ENCODE peak calls at places on chromosome 18, in seven cellular contexts. Y is cardiac muscle cell; O is effector memory CD4-positive, alpha-beta T cell; P is upper lobe of right lung; G is astrocyte of the cerebellum; K is AG04450; C is heart left ventricle. B is an unnamed sample.

GRCh38 chr18:6355789-6356589 is 58.7 kb downstream of the L3MBTL4 start:
- DNase-seq in Y (no peak), O (no peak), P (no peak), G (no peak), K (no peak), C (no peak), B (no peak)

GRCh38 chr18:74127483-74127750 is 20.2 kb downstream of the FBXO15 start:
- DNase-seq in Y (no peak), O (no peak), P (no peak), G (no peak), K (no peak), C (no peak), B (no peak)

GRCh38 chr18:49866680-49867079 is 53.3 kb upstream of the ACAA2 start:
- DNase-seq in Y (no peak), O (no peak), P (peak), G (no peak), K (no peak), C (no peak), B (no peak)

GRCh38 chr18:49174478-49174877 is 223.7 kb upstream of the SMAD7 start:
- DNase-seq in Y (peak), O (no peak), P (no peak), G (peak), K (peak), C (no peak), B (no peak)

GRCh38 chr18:8745355-8746014 is 40.1 kb downstream of the MTCL1 start:
- DNase-seq in Y (no peak), O (no peak), P (no peak), G (no peak), K (peak), C (no peak), B (no peak)

GRCh38 chr18:49697757-49698595 is 115.4 kb downstream of the ACAA2 start:
- DNase-seq in Y (peak), O (no peak), P (no peak), G (no peak), K (no peak), C (peak), B (no peak)

GRCh38 chr18:68660355-68661183 is 54.3 kb downstream of the TMX3 start:
- DNase-seq in Y (peak), O (no peak), P (no peak), G (peak), K (no peak), C (no peak), B (no peak)

GRCh38 chr18:35510071-35511010 is 12.6 kb upstream of the INO80C start:
- DNase-seq in Y (no peak), O (no peak), P (no peak), G (no peak), K (no peak), C (no peak), B (no peak)

GRCh38 chr18:49898421-49898820 is 85.1 kb upstream of the ACAA2 start:
- DNase-seq in Y (peak), O (peak), P (no peak), G (peak), K (peak), C (peak), B (no peak)

GRCh38 chr18:59672125-59672769 is 25.0 kb downstream of the CCBE1 start:
- DNase-seq in Y (no peak), O (no peak), P (no peak), G (no peak), K (no peak), C (no peak), B (no peak)

GRCh38 chr18:9684901-9685738 is 23.0 kb upstream of the RAB31 start:
- DNase-seq in Y (peak), O (no peak), P (peak), G (no peak), K (no peak), C (peak), B (peak)

GRCh38 chr18:45245036-45245638 is 370.1 kb upstream of the SLC14A2 start:
- DNase-seq in Y (no peak), O (no peak), P (no peak), G (no peak), K (no peak), C (no peak), B (no peak)

GRCh38 chr18:46184296-46185080 is 80.3 kb downstream of the HAUS1 start:
- DNase-seq in Y (no peak), O (no peak), P (no peak), G (no peak), K (no peak), C (no peak), B (no peak)

GRCh38 chr18:7814754-7815315 is 247.7 kb downstream of the PTPRM start:
- DNase-seq in Y (peak), O (no peak), P (no peak), G (no peak), K (no peak), C (no peak), B (no peak)

GRCh38 chr18:8176554-8176953 is 432.7 kb upstream of the RAB12 start:
- DNase-seq in Y (no peak), O (no peak), P (no peak), G (no peak), K (no peak), C (no peak), B (no peak)

GRCh38 chr18:34506198-34506597 is 203.9 kb upstream of the DTNA start:
- DNase-seq in Y (no peak), O (no peak), P (no peak), G (peak), K (no peak), C (no peak), B (no peak)

GRCh38 chr18:35089382-35089781 is 48.2 kb downstream of the MAPRE2 start:
- DNase-seq in Y (no peak), O (no peak), P (no peak), G (no peak), K (no peak), C (no peak), B (no peak)

GRCh38 chr18:32351014-32351413 is 119.7 kb downstream of the GAREM1 start:
- DNase-seq in Y (peak), O (no peak), P (no peak), G (no peak), K (no peak), C (no peak), B (no peak)

GRCh38 chr18:32353257-32353656 is 117.4 kb downstream of the GAREM1 start:
- DNase-seq in Y (no peak), O (no peak), P (no peak), G (no peak), K (no peak), C (no peak), B (no peak)

GRCh38 chr18:32346667-32347066 is 124.0 kb downstream of the GAREM1 start:
- DNase-seq in Y (peak), O (no peak), P (no peak), G (no peak), K (no peak), C (no peak), B (no peak)

GRCh38 chr18:32349728-32350395 is 120.8 kb downstream of the GAREM1 start:
- DNase-seq in Y (peak), O (no peak), P (no peak), G (peak), K (peak), C (peak), B (peak)
- H3K4me3 ChIP-seq in Y (no peak), O (no peak), P (no peak), G (peak), K (peak), C (no peak), B (peak)

GRCh38 chr18:70662588-70662987 is 373.7 kb downstream of the SOCS6 start:
- DNase-seq in Y (no peak), O (no peak), P (no peak), G (no peak), K (no peak), C (no peak), B (no peak)

GRCh38 chr18:70659026-70659726 is 370.3 kb downstream of the SOCS6 start:
- DNase-seq in Y (peak), O (no peak), P (no peak), G (no peak), K (peak), C (no peak), B (no peak)

GRCh38 chr18:70666936-70667335 is 378.1 kb downstream of the SOCS6 start:
- DNase-seq in Y (no peak), O (no peak), P (no peak), G (no peak), K (no peak), C (no peak), B (no peak)

DNA sequence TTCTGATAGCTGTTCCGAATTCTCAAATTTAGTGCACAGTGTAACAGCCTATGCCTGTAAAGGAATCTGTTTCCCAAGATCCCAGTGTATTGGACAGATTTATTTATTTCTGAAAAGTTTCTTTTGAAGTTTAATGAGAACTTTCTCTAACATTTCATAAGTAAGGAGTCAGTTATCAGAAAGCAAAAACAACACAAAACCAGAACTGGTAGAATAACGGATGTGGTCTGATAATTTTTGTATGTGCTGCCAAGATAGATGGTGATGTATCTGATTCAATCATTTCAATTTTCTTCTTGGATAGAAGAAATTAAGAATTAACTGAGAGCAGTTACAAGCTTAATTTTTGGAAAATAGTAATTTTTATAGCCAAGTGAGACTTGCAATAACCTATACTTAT is 374.3 kb downstream of the SOCS6 start:
- DNase-seq in Y (peak), O (no peak), P (no peak), G (no peak), K (no peak), C (no peak), B (no peak)
- H3K4me3 ChIP-seq in Y (no peak), O (no peak), P (no peak), G (no peak), K (no peak), C (no peak), B (no peak)

GRCh38 chr18:54223568-54224241 is 764 bp downstream of the MBD2 start:
- DNase-seq in Y (peak), O (peak), P (peak), G (peak), K (peak), C (peak), B (no peak)

GRCh38 chr18:54218299-54218698 is 6.2 kb downstream of the MBD2 start:
- DNase-seq in Y (no peak), O (no peak), P (no peak), G (no peak), K (no peak), C (no peak), B (no peak)

GRCh38 chr18:54220406-54220805 is 4.1 kb downstream of the MBD2 start:
- DNase-seq in Y (no peak), O (no peak), P (no peak), G (no peak), K (no peak), C (no peak), B (no peak)

GRCh38 chr18:54224379-54225014 is at the start of gene MBD2:
- DNase-seq in Y (peak), O (peak), P (peak), G (peak), K (peak), C (peak), B (peak)

GRCh38 chr18:54222922-54223567 is 1.4 kb downstream of the MBD2 start:
- DNase-seq in Y (no peak), O (peak), P (no peak), G (no peak), K (no peak), C (no peak), B (no peak)
- H3K4me3 ChIP-seq in Y (peak), O (peak), P (peak), G (peak), K (peak), C (peak), B (peak)

GRCh38 chr18:76495435-76496199 is 575 bp upstream of the ZNF516 start:
- DNase-seq in Y (peak), O (no peak), P (no peak), G (no peak), K (no peak), C (no peak), B (peak)
- H3K4me3 ChIP-seq in Y (peak), O (peak), P (peak), G (peak), K (peak), C (peak), B (peak)

GRCh38 chr18:48135436-48135966 is 205.0 kb upstream of the SMAD2 start:
- DNase-seq in Y (no peak), O (no peak), P (no peak), G (no peak), K (no peak), C (no peak), B (peak)
- H3K4me3 ChIP-seq in Y (peak), O (no peak), P (peak), G (peak), K (no peak), C (peak), B (peak)

GRCh38 chr18:24104486-24104885 is 34.4 kb upstream of the CABYR start:
- DNase-seq in Y (no peak), O (no peak), P (no peak), G (no peak), K (no peak), C (no peak), B (no peak)
- H3K4me3 ChIP-seq in Y (no peak), O (no peak), P (no peak), G (no peak), K (no peak), C (no peak), B (no peak)

GRCh38 chr18:11149441-11150270 is at the start of gene PIEZO2:
- DNase-seq in Y (peak), O (no peak), P (peak), G (peak), K (no peak), C (peak), B (peak)
- H3K4me3 ChIP-seq in Y (peak), O (no peak), P (peak), G (peak), K (peak), C (peak), B (peak)

DNA sequence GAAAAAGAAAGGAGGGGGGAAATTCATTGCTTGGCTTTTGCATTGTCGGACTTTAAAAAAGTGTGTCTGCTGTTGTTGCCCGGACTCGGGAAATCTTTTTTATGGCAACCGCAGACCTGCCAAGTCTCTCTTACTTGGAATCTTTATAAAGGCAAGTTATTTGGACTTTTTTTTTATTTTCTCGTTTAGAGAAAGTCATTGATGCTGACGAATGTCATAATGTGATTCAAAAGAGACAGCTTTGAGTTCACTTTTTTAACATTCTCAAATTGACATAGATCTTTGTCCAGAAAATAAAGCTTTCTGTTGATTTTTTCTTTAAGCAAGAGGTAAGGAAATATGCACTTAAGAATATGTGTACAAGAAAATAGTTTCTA is 651 bp upstream of the ZNF521 start:
- DNase-seq in Y (no peak), O (no peak), P (no peak), G (no peak), K (no peak), C (no peak), B (no peak)
- H3K4me3 ChIP-seq in Y (peak), O (no peak), P (peak), G (peak), K (peak), C (peak), B (peak)

DNA sequence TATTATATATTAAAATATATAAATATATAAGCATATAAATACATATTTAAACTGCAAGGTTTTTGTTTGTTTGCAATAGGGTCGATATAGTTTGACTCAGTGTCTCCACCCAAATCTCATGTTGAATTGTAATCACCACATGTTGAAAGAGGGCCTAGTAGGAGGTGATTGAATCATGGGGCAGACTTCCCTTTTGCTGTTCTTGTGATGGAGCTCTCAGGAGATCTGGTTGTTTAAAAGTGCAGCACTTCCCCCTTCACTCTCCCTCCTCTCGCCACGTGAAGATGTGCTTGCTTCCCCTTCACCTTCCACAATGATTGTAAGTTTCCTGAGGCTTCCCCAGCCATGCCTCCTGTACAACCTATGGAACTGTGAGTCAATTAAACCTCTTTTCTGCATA is 2137.3 kb upstream of the CELF4 start:
- DNase-seq in Y (no peak), O (no peak), P (no peak), G (no peak), K (no peak), C (no peak), B (no peak)
- H3K4me3 ChIP-seq in Y (no peak), O (no peak), P (no peak), G (no peak), K (no peak), C (no peak), B (no peak)